ENCODE peak calls at places on chromosomes 5 and 9, in six cellular contexts. K is AG09309, P is skeletal muscle cell, Z is kidney epithelial cell, Y is OCI-LY7, D is brain microvascular endothelial cell. U is an unnamed sample.
A peak's percentile ranks its signal among the peaks of the same experiment; 100 is the strongest.

GRCh38 chr5:133539818-133540217 is 72.5 kb downstream of the FSTL4 start:
- DNase-seq in K (no peak), P (no peak), Z (no peak), Y (no peak), D (no peak), U (no peak)

GRCh38 chr5:57524661-57525060 is 42.0 kb upstream of the ACTBL2 start:
- DNase-seq in K (no peak), P (no peak), Z (no peak), Y (no peak), D (no peak), U (no peak)

GRCh38 chr5:87754009-87754757 is 341.5 kb upstream of the CCNH start:
- DNase-seq in K (no peak), P (no peak), Z (no peak), Y (no peak), D (no peak), U (no peak)

GRCh38 chr5:89929173-89929572 is 480.4 kb downstream of the CETN3 start:
- DNase-seq in K (no peak), P (no peak), Z (no peak), Y (no peak), D (no peak), U (no peak)

GRCh38 chr5:45260292-45260691 is 435.9 kb downstream of the HCN1 start:
- DNase-seq in K (no peak), P (no peak), Z (no peak), Y (no peak), D (no peak), U (no peak)

GRCh38 chr5:10511741-10512640 is 51.9 kb upstream of the ANKRD33B start:
- DNase-seq in K (no peak), P (no peak), Z (no peak), Y (no peak), D (no peak), U (no peak)

GRCh38 chr9:121838757-121839669 is 187.6 kb downstream of the DAB2IP start:
- DNase-seq in K (no peak), P (no peak), Z (no peak), Y (peak; percentile 63), D (no peak), U (no peak)

GRCh38 chr9:135216666-135217431 is 129.4 kb downstream of the OLFM1 start:
- DNase-seq in K (no peak), P (no peak), Z (no peak), Y (no peak), D (no peak), U (no peak)

GRCh38 chr9:84697494-84698114 is 28.1 kb downstream of the NTRK2 start:
- DNase-seq in K (peak; percentile 2), P (no peak), Z (no peak), Y (peak; percentile 22), D (peak; percentile 64), U (peak; percentile 56)

GRCh38 chr5:75243100-75243499 is 6.4 kb upstream of the ANKRD31 start:
- DNase-seq in K (no peak), P (no peak), Z (no peak), Y (no peak), D (no peak), U (no peak)

GRCh38 chr9:13970018-13970417 is 343.9 kb downstream of the NFIB start:
- DNase-seq in K (no peak), P (no peak), Z (no peak), Y (no peak), D (peak; percentile 20), U (no peak)

GRCh38 chr5:97478513-97478912 is 295.5 kb upstream of the RIOK2 start:
- DNase-seq in K (no peak), P (peak; percentile 1), Z (no peak), Y (no peak), D (no peak), U (no peak)

GRCh38 chr5:1515311-1515920 is 8.3 kb downstream of the LPCAT1 start:
- DNase-seq in K (no peak), P (no peak), Z (no peak), Y (no peak), D (no peak), U (peak; percentile 27)

GRCh38 chr5:158948376-158948775 is 151.3 kb downstream of the EBF1 start:
- DNase-seq in K (no peak), P (no peak), Z (no peak), Y (no peak), D (no peak), U (no peak)

GRCh38 chr9:92954078-92954861 is 6.9 kb downstream of the FGD3 start:
- DNase-seq in K (no peak), P (no peak), Z (no peak), Y (peak; percentile 24), D (no peak), U (peak; percentile 65)

GRCh38 chr5:136080113-136080482 is 51.3 kb downstream of the TGFBI start:
- DNase-seq in K (no peak), P (no peak), Z (no peak), Y (no peak), D (peak; percentile 17), U (no peak)

GRCh38 chr9:114371986-114372917 is 15.5 kb downstream of the AKNA start:
- DNase-seq in K (no peak), P (no peak), Z (peak; percentile 74), Y (peak; percentile 81), D (no peak), U (no peak)

GRCh38 chr5:68348447-68349222 is 133.1 kb downstream of the PIK3R1 start:
- DNase-seq in K (no peak), P (no peak), Z (no peak), Y (no peak), D (no peak), U (no peak)

GRCh38 chr5:144484124-144484897 is 313.6 kb downstream of the KCTD16 start:
- DNase-seq in K (peak; percentile 46), P (peak; percentile 20), Z (peak; percentile 84), Y (no peak), D (peak; percentile 24), U (no peak)

GRCh38 chr5:161513952-161514351 is 32.6 kb downstream of the GABRB2 start:
- DNase-seq in K (no peak), P (no peak), Z (no peak), Y (no peak), D (no peak), U (no peak)

GRCh38 chr9:110088099-110088498 is 119.9 kb downstream of the C9orf152 start:
- DNase-seq in K (no peak), P (no peak), Z (no peak), Y (peak; percentile 20), D (no peak), U (no peak)

GRCh38 chr5:28408186-28408585 is 1369.8 kb upstream of the CDH9 start:
- DNase-seq in K (peak; percentile 0), P (peak; percentile 37), Z (peak; percentile 83), Y (no peak), D (peak; percentile 91), U (no peak)

DNA sequence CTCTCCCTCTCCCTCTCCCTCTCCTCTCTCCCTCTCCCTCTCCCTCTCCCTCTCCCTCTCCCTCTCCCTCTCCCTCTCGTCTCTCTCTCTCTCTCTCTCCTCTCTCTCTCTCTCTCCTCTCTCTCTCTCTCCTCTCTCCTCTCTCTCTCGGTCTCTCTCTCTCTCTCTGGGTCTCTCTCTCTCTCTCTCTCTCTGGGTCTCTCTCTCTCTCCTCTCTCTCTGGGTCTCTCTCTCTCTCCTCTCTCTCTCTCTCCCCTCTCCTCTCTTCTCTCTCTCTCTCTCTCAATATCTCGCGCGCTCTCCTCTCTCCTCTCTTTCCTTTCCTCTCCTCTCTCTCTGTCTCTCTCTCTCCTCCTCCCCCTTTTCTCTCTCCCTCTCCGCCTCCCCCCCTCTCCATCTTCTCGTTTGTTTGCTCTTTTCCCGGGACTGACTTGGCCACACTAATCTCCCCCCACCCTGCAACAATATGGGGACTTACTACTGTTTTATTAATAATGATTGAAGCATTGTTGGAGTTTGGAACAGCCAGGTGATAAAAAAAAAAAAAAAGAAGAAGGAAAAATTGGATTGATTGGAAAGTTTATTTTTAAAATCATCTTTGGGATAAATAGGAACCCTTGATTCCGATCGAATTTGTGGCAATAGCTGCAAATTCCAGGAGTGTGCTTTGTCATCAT is 857 bp upstream of the NR2F1-AS1 start:
- DNase-seq in K (peak; percentile 69), P (peak; percentile 41), Z (no peak), Y (no peak), D (peak; percentile 77), U (no peak)
- H3K4me3 ChIP-seq in K (peak overlapping the region; percentile 68), P (peak overlapping the region; percentile 71), Z (peak overlapping the region; percentile 77), Y (no peak overlapping the region), D (peak overlapping the region; percentile 68), U (no peak overlapping the region)

DNA sequence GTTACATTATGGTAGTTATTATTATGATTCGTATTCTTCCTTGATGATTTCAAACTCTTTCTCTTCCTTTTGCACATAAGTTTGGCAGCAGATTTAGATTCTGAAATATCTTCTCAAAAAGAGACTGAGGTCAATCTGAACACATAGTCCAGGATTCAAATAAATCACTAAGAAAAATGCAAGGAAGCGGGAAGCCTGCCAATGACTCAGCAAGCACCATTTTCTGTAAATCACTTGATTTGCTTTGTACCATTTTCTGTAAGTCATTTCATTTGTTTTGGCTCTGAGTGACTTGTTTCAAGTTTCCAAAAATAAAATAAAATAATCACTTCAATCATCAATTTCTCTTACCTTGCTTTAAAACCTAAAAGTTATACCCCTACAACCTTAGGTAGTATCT is 24.6 kb upstream of the GLIS3 start:
- DNase-seq in K (peak; percentile 52), P (peak; percentile 77), Z (no peak), Y (no peak), D (peak; percentile 60), U (no peak)
- H3K4me3 ChIP-seq in K (no peak overlapping the region), P (no peak overlapping the region), Z (no peak overlapping the region), Y (no peak overlapping the region), D (no peak overlapping the region), U (no peak overlapping the region)

DNA sequence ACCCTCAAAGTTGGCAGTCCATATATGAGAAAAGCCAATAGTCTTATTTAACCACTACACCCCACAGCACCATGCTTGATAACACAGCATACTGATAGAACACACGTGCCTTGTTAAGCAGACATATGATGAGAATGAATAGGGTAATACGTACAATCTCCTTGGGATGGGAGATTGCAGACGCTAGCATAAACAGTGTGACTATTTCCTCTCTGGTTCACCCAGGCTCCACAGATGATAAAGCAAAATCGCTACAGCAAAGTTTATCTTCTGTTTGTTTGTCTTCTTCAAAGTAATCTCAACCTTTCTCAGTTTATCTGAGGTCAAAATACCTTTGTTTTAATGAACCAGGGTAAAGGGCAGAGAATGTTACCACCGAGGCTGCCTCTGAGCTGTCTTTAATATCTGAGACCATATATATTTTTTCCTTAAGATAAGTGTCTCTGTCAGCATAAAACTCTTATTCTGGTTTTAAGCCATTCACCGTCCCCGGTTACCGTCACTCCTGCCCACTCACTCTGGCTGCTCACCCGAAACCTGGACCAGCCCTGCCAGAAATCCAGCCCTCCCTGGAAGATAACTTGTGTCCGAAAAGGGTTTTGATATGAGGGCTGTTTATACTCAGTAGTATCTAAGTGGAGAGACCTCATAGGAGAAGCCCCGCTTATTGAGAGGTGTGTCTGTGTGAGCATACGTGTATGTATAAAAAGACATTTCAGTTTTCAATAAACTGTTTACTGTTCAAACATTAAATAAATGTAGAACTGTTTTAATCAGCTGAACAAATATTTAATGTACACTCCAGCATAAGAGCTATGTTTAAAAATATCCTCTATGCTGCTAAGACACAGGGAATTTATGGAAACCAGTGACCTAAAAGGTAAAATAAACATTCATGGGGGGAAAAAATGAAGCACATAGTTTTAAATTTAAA is 465.4 kb downstream of the RASEF start:
- DNase-seq in K (no peak), P (no peak), Z (no peak), Y (no peak), D (peak; percentile 53), U (no peak)
- H3K4me3 ChIP-seq in K (no peak overlapping the region), P (no peak overlapping the region), Z (no peak overlapping the region), Y (no peak overlapping the region), D (no peak overlapping the region), U (no peak overlapping the region)

DNA sequence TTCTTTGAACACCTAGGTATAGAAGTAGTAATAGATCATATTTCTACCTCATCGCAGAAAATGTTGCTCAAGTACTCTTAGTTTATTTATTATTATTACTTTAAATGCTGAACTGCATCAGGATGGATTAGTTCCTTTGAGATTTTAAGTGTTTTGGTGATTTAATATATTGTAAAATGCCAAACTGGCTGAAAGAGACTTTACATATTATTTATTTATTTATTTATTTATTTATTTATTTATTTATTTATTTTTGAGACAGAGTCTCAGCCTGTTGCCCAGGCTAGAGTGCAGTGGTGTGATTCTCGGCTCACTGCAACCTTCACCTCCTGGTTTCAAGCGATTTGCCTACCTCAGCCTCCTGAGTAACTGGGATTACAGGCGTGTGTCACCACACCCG is 42.3 kb downstream of the LMNB1 start:
- DNase-seq in K (no peak), P (no peak), Z (no peak), Y (no peak), D (no peak), U (no peak)
- H3K4me3 ChIP-seq in K (no peak overlapping the region), P (no peak overlapping the region), Z (no peak overlapping the region), Y (no peak overlapping the region), D (no peak overlapping the region), U (no peak overlapping the region)